ENCODE peak calls at places on chromosomes 12 and 14, in ten cellular contexts. One of them, this sample, is unnamed.

GRCh38 chr12:86929962-86930361 is 673.8 kb upstream of the MGAT4C start:
- DNase-seq in endothelial cell of umbilical vein: no peak
- DNase-seq in AG09319: no peak
- DNase-seq in endothelial cell: no peak
- DNase-seq in IMR-90: peak
- DNase-seq in right atrium auricular region: no peak
- DNase-seq in Peyer's patch: no peak
- DNase-seq in GM10248: no peak
- DNase-seq in neural progenitor cell: no peak
- DNase-seq in lung: no peak
- DNase-seq in this sample: no peak

GRCh38 chr12:46744256-46744655 is 81.5 kb downstream of the SLC38A4 start:
- DNase-seq in GM10248: no peak
- DNase-seq in neural progenitor cell: no peak
- DNase-seq in endothelial cell: no peak
- DNase-seq in right atrium auricular region: no peak
- DNase-seq in Peyer's patch: no peak
- DNase-seq in endothelial cell of umbilical vein: no peak
- DNase-seq in lung: no peak
- DNase-seq in IMR-90: no peak
- DNase-seq in AG09319: peak
- DNase-seq in this sample: no peak

GRCh38 chr14:58918066-58918465 is 270.4 kb upstream of the DAAM1 start:
- DNase-seq in endothelial cell: no peak
- DNase-seq in lung: no peak
- DNase-seq in IMR-90: peak
- DNase-seq in right atrium auricular region: no peak
- DNase-seq in endothelial cell of umbilical vein: no peak
- DNase-seq in AG09319: no peak
- DNase-seq in Peyer's patch: no peak
- DNase-seq in GM10248: no peak
- DNase-seq in neural progenitor cell: no peak
- DNase-seq in this sample: no peak

GRCh38 chr12:130347588-130347987 is 9.9 kb downstream of the PIWIL1 start:
- DNase-seq in endothelial cell of umbilical vein: no peak
- DNase-seq in IMR-90: no peak
- DNase-seq in GM10248: no peak
- DNase-seq in AG09319: no peak
- DNase-seq in neural progenitor cell: no peak
- DNase-seq in Peyer's patch: no peak
- DNase-seq in endothelial cell: no peak
- DNase-seq in right atrium auricular region: no peak
- DNase-seq in lung: no peak
- DNase-seq in this sample: no peak

GRCh38 chr12:46523863-46524770 is 151.5 kb upstream of the SLC38A2 start:
- DNase-seq in lung: no peak
- DNase-seq in neural progenitor cell: no peak
- DNase-seq in endothelial cell of umbilical vein: peak
- DNase-seq in IMR-90: peak
- DNase-seq in endothelial cell: no peak
- DNase-seq in right atrium auricular region: no peak
- DNase-seq in Peyer's patch: no peak
- DNase-seq in AG09319: peak
- DNase-seq in GM10248: no peak
- DNase-seq in this sample: no peak

GRCh38 chr12:110582286-110583136 is 607 bp downstream of the PPTC7 start:
- DNase-seq in neural progenitor cell: peak
- DNase-seq in endothelial cell of umbilical vein: peak
- DNase-seq in Peyer's patch: peak
- DNase-seq in AG09319: no peak
- DNase-seq in endothelial cell: peak
- DNase-seq in IMR-90: peak
- DNase-seq in right atrium auricular region: no peak
- DNase-seq in GM10248: peak
- DNase-seq in lung: peak
- DNase-seq in this sample: peak

GRCh38 chr12:59304077-59304721 is 291.6 kb upstream of the SLC16A7 start:
- DNase-seq in neural progenitor cell: no peak
- DNase-seq in AG09319: no peak
- DNase-seq in lung: no peak
- DNase-seq in endothelial cell: no peak
- DNase-seq in Peyer's patch: no peak
- DNase-seq in IMR-90: no peak
- DNase-seq in right atrium auricular region: no peak
- DNase-seq in GM10248: no peak
- DNase-seq in endothelial cell of umbilical vein: no peak
- DNase-seq in this sample: no peak

GRCh38 chr12:116319316-116319715 is 41.8 kb upstream of the MED13L start:
- DNase-seq in AG09319: no peak
- DNase-seq in lung: no peak
- DNase-seq in endothelial cell: no peak
- DNase-seq in Peyer's patch: no peak
- DNase-seq in IMR-90: peak
- DNase-seq in neural progenitor cell: no peak
- DNase-seq in endothelial cell of umbilical vein: no peak
- DNase-seq in GM10248: no peak
- DNase-seq in right atrium auricular region: no peak
- DNase-seq in this sample: no peak

GRCh38 chr12:7116196-7116595 is 7.2 kb upstream of the C1RL start:
- DNase-seq in neural progenitor cell: no peak
- DNase-seq in endothelial cell: no peak
- DNase-seq in right atrium auricular region: no peak
- DNase-seq in IMR-90: no peak
- DNase-seq in endothelial cell of umbilical vein: no peak
- DNase-seq in lung: no peak
- DNase-seq in AG09319: no peak
- DNase-seq in Peyer's patch: no peak
- DNase-seq in GM10248: no peak
- DNase-seq in this sample: no peak

GRCh38 chr14:20723458-20723857 is 22.2 kb upstream of the EDDM3A start:
- DNase-seq in endothelial cell: no peak
- DNase-seq in Peyer's patch: no peak
- DNase-seq in IMR-90: no peak
- DNase-seq in endothelial cell of umbilical vein: no peak
- DNase-seq in GM10248: no peak
- DNase-seq in lung: no peak
- DNase-seq in neural progenitor cell: no peak
- DNase-seq in right atrium auricular region: no peak
- DNase-seq in AG09319: no peak
- DNase-seq in this sample: no peak

GRCh38 chr12:82756303-82756702 is 69.6 kb downstream of the TMTC2 start:
- DNase-seq in GM10248: no peak
- DNase-seq in lung: no peak
- DNase-seq in endothelial cell of umbilical vein: no peak
- DNase-seq in IMR-90: no peak
- DNase-seq in AG09319: no peak
- DNase-seq in neural progenitor cell: peak
- DNase-seq in endothelial cell: no peak
- DNase-seq in Peyer's patch: no peak
- DNase-seq in right atrium auricular region: no peak
- DNase-seq in this sample: no peak

GRCh38 chr12:20711846-20712245 is 16.7 kb downstream of the SLCO1C1 start:
- DNase-seq in GM10248: no peak
- DNase-seq in neural progenitor cell: no peak
- DNase-seq in right atrium auricular region: no peak
- DNase-seq in AG09319: no peak
- DNase-seq in Peyer's patch: no peak
- DNase-seq in lung: no peak
- DNase-seq in IMR-90: no peak
- DNase-seq in endothelial cell: no peak
- DNase-seq in endothelial cell of umbilical vein: no peak
- DNase-seq in this sample: no peak

GRCh38 chr12:53575502-53576264 is 50.5 kb downstream of the ATF7 start:
- DNase-seq in Peyer's patch: no peak
- DNase-seq in endothelial cell: no peak
- DNase-seq in neural progenitor cell: no peak
- DNase-seq in GM10248: no peak
- DNase-seq in AG09319: no peak
- DNase-seq in endothelial cell of umbilical vein: no peak
- DNase-seq in lung: no peak
- DNase-seq in right atrium auricular region: no peak
- DNase-seq in IMR-90: peak
- DNase-seq in this sample: no peak

GRCh38 chr12:7190268-7191055 is 976 bp downstream of the PEX5 start:
- DNase-seq in IMR-90: peak
- DNase-seq in right atrium auricular region: no peak
- DNase-seq in endothelial cell: peak
- DNase-seq in AG09319: no peak
- DNase-seq in endothelial cell of umbilical vein: no peak
- DNase-seq in neural progenitor cell: peak
- DNase-seq in Peyer's patch: peak
- DNase-seq in lung: no peak
- DNase-seq in GM10248: no peak
- DNase-seq in this sample: peak

GRCh38 chr14:105532735-105533141 is 6.4 kb downstream of the TMEM121 start:
- DNase-seq in endothelial cell: peak
- DNase-seq in GM10248: peak
- DNase-seq in AG09319: no peak
- DNase-seq in endothelial cell of umbilical vein: no peak
- DNase-seq in IMR-90: no peak
- DNase-seq in lung: no peak
- DNase-seq in Peyer's patch: no peak
- DNase-seq in neural progenitor cell: peak
- DNase-seq in right atrium auricular region: no peak
- DNase-seq in this sample: no peak
- TF ChIP-seq CTCF in endothelial cell: no peak
- TF ChIP-seq CTCF in GM10248: peak
- TF ChIP-seq CTCF in AG09319: peak
- TF ChIP-seq CTCF in endothelial cell of umbilical vein: peak
- TF ChIP-seq CTCF in IMR-90: peak
- TF ChIP-seq CTCF in lung: no peak
- TF ChIP-seq CTCF in Peyer's patch: peak
- TF ChIP-seq CTCF in neural progenitor cell: peak
- TF ChIP-seq CTCF in right atrium auricular region: peak
- TF ChIP-seq CTCF in this sample: peak

DNA sequence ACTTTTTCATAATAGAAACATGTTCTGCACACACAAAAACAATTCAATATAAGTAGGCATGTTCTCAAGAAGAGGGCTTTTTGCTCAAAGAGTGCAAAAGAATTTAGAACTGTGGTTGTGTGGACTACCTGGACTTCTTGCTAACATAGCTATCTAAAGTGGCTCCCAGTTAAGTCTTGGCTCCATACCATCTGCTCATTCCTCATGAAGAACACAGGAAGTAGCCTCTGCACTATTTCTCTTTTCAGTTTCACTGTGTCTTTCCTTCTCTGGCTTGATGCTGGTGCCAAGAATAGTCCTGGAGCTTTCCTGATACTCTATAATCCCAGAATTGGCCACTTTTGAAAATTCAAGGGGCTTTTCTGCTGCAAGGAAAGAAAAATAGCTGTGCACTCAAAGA is 127.4 kb downstream of the CCER1 start:
- DNase-seq in GM10248: no peak
- DNase-seq in endothelial cell of umbilical vein: no peak
- DNase-seq in right atrium auricular region: no peak
- DNase-seq in lung: no peak
- DNase-seq in neural progenitor cell: no peak
- DNase-seq in Peyer's patch: no peak
- DNase-seq in AG09319: no peak
- DNase-seq in endothelial cell: no peak
- DNase-seq in IMR-90: no peak
- DNase-seq in this sample: no peak
- TF ChIP-seq CTCF in GM10248: no peak
- TF ChIP-seq CTCF in endothelial cell of umbilical vein: no peak
- TF ChIP-seq CTCF in right atrium auricular region: no peak
- TF ChIP-seq CTCF in lung: no peak
- TF ChIP-seq CTCF in neural progenitor cell: no peak
- TF ChIP-seq CTCF in Peyer's patch: no peak
- TF ChIP-seq CTCF in AG09319: no peak
- TF ChIP-seq CTCF in endothelial cell: no peak
- TF ChIP-seq CTCF in IMR-90: no peak
- TF ChIP-seq CTCF in this sample: no peak

DNA sequence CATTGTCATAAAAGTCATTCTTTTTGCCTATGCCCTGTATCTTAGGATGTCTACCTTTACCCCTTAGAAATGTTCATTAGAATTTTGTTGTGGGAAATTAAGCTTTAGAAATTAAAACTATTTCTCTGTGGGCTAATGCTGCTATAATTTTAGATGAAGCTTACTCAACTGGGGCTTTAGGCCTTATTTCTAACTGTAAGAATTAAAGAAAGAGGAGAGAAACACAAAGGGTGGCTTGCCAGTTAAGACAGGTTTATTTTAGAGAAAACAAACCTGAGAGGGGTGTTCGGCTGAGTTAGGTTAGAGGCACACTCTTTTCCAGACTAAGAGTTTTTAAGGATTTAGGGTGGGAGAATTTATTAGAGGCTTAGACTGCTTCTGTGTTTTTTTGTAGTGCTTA is 6.4 kb downstream of the TRIP11 start:
- DNase-seq in right atrium auricular region: no peak
- DNase-seq in AG09319: no peak
- DNase-seq in lung: no peak
- DNase-seq in endothelial cell of umbilical vein: no peak
- DNase-seq in endothelial cell: no peak
- DNase-seq in Peyer's patch: no peak
- DNase-seq in GM10248: no peak
- DNase-seq in IMR-90: no peak
- DNase-seq in neural progenitor cell: no peak
- DNase-seq in this sample: no peak
- TF ChIP-seq CTCF in right atrium auricular region: no peak
- TF ChIP-seq CTCF in AG09319: no peak
- TF ChIP-seq CTCF in lung: no peak
- TF ChIP-seq CTCF in endothelial cell of umbilical vein: no peak
- TF ChIP-seq CTCF in endothelial cell: no peak
- TF ChIP-seq CTCF in Peyer's patch: no peak
- TF ChIP-seq CTCF in GM10248: no peak
- TF ChIP-seq CTCF in IMR-90: no peak
- TF ChIP-seq CTCF in neural progenitor cell: no peak
- TF ChIP-seq CTCF in this sample: no peak

DNA sequence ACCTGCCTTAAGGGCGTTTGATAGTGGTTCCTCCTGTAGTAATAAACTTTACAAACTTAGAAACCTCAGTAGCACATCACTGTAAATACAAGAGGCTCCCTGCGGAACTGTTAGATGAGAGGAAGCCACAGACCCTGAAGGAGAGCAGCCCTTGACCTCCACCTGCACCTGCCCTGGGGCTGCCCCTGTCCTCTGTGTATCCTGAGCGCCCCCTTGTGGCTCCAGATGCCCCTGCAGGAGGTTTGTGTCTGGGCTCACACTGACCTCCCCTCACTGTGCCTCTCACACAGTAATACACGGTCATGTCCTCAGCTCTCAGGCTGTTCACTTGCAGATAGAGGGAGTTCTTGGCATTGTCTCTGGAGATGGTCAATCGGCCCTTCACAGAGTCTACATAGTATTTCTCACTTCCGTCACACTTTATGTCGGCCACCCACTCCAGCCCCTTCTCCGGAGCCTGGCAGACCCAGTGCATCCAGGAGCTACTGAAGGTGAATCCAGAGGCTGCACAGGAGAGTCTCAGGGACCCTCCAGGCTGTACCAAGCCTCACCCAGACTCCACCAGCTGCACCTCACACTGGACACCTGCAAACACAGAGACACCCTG is 1059.8 kb downstream of the TMEM121 start:
- DNase-seq in endothelial cell of umbilical vein: no peak
- DNase-seq in lung: no peak
- DNase-seq in right atrium auricular region: no peak
- DNase-seq in Peyer's patch: no peak
- DNase-seq in GM10248: peak
- DNase-seq in AG09319: no peak
- DNase-seq in neural progenitor cell: no peak
- DNase-seq in endothelial cell: no peak
- DNase-seq in IMR-90: no peak
- DNase-seq in this sample: no peak
- TF ChIP-seq CTCF in endothelial cell of umbilical vein: no peak
- TF ChIP-seq CTCF in lung: no peak
- TF ChIP-seq CTCF in right atrium auricular region: peak
- TF ChIP-seq CTCF in Peyer's patch: peak
- TF ChIP-seq CTCF in GM10248: peak
- TF ChIP-seq CTCF in AG09319: no peak
- TF ChIP-seq CTCF in neural progenitor cell: no peak
- TF ChIP-seq CTCF in endothelial cell: no peak
- TF ChIP-seq CTCF in IMR-90: no peak
- TF ChIP-seq CTCF in this sample: no peak

This sample was measured in progenitor cell of endocrine pancreas.